ENCODE peak calls at places on chromosomes 6 and 20, in four cellular contexts. C, X, T and A are unnamed samples.

GRCh38 chr6:40674170-40674569 is 87.0 kb upstream of the LRFN2 start:
- DNase-seq in T (no peak), C (no peak), X (no peak), A (no peak)

GRCh38 chr6:7633361-7633760 is 43.4 kb downstream of the SNRNP48 start:
- DNase-seq in T (no peak), C (no peak), X (no peak), A (no peak)

GRCh38 chr20:62409935-62410741 is 3.1 kb upstream of the CABLES2 start:
- DNase-seq in C (peak), T (peak), X (peak), A (no peak)

GRCh38 chr20:52104546-52105044 is 87.0 kb downstream of the ZFP64 start:
- DNase-seq in X (no peak), C (peak), T (peak), A (no peak)

GRCh38 chr6:169162968-169163903 is 90.4 kb downstream of the THBS2 start:
- DNase-seq in C (peak), X (no peak), T (no peak), A (no peak)

GRCh38 chr6:2952557-2953095 is 18.7 kb downstream of the SERPINB6 start:
- DNase-seq in T (peak), X (peak), C (peak), A (peak)

GRCh38 chr6:169691260-169691659 is 10.6 kb downstream of the WDR27 start:
- DNase-seq in X (no peak), T (no peak), C (no peak), A (no peak)

GRCh38 chr20:16531485-16531884 is 41.8 kb downstream of the KIF16B start:
- DNase-seq in C (no peak), X (no peak), T (no peak), A (no peak)

GRCh38 chr6:79750806-79751205 is 119.7 kb downstream of the SH3BGRL2 start:
- DNase-seq in C (no peak), T (peak), X (no peak), A (no peak)

GRCh38 chr6:36095497-36096391 is 34.6 kb upstream of the MAPK13 start:
- DNase-seq in T (no peak), X (no peak), C (no peak), A (no peak)

GRCh38 chr6:45642331-45643126 is 264.8 kb upstream of the SUPT3H start:
- DNase-seq in X (no peak), T (no peak), C (no peak), A (no peak)

GRCh38 chr20:54208492-54209044 is 681 bp downstream of the PFDN4 start:
- DNase-seq in C (peak), X (no peak), T (peak), A (no peak)

GRCh38 chr6:52213127-52213526 is 27.0 kb downstream of the IL17A start:
- DNase-seq in X (no peak), C (no peak), T (no peak), A (no peak)

GRCh38 chr6:140062042-140063041 is 687.9 kb upstream of the CITED2 start:
- DNase-seq in X (peak), C (peak), T (no peak), A (no peak)

GRCh38 chr20:45892828-45893500 is 1.8 kb downstream of the CTSA start:
- DNase-seq in C (no peak), T (no peak), X (no peak), A (no peak)

GRCh38 chr20:63108247-63108646 is 101.5 kb upstream of the BHLHE23 start:
- DNase-seq in C (no peak), X (no peak), T (no peak), A (no peak)

GRCh38 chr6:132142768-132143167 is 191.6 kb upstream of the CCN2 start:
- DNase-seq in T (no peak), X (no peak), C (no peak), A (no peak)

GRCh38 chr6:118780728-118781127 is 113.2 kb upstream of the ASF1A start:
- DNase-seq in C (no peak), X (no peak), T (no peak), A (no peak)

GRCh38 chr6:81694214-81694613 is 58.3 kb downstream of the TENT5A start:
- DNase-seq in X (no peak), T (no peak), C (no peak), A (no peak)

GRCh38 chr20:64112691-64113443 is 5.5 kb upstream of the NPBWR2 start:
- DNase-seq in T (no peak), C (no peak), X (no peak), A (no peak)

GRCh38 chr6:170048615-170049256 is 242.1 kb downstream of the DLL1 start:
- DNase-seq in C (peak), X (peak), T (no peak), A (no peak)

GRCh38 chr6:5053038-5053437 is 32.1 kb upstream of the PPP1R3G start:
- DNase-seq in C (no peak), X (no peak), T (no peak), A (no peak)

GRCh38 chr6:25578538-25578937 is 73.5 kb upstream of the SCGN start:
- DNase-seq in T (no peak), X (no peak), C (no peak), A (no peak)

GRCh38 chr6:7389162-7389450 is 436 bp downstream of the CAGE1 start:
- DNase-seq in T (no peak), C (no peak), X (no peak), A (no peak)

GRCh38 chr6:122809671-122810070 is 20.6 kb downstream of the SMPDL3A start:
- DNase-seq in C (no peak), T (no peak), X (no peak), A (no peak)

GRCh38 chr6:66970373-66970772 is 1263.3 kb upstream of the EYS start:
- DNase-seq in T (no peak), X (no peak), C (peak), A (no peak)

GRCh38 chr6:13235339-13235738 is 93.0 kb downstream of the TBC1D7 start:
- DNase-seq in X (no peak), T (no peak), C (no peak), A (no peak)

GRCh38 chr20:21225215-21225947 is 77.8 kb upstream of the XRN2 start:
- DNase-seq in T (no peak), X (no peak), C (peak), A (no peak)

GRCh38 chr20:59518881-59519706 is 85.2 kb upstream of the PHACTR3 start:
- DNase-seq in T (peak), C (peak), X (no peak), A (peak)

GRCh38 chr6:89022747-89023289 is 57.7 kb upstream of the PNRC1 start:
- DNase-seq in X (no peak), T (no peak), C (peak), A (no peak)
- H3K27ac ChIP-seq in X (peak), T (no peak), C (no peak), A (no peak)

GRCh38 chr6:27650620-27651370 is 177.9 kb upstream of the ZNF184 start:
- DNase-seq in C (peak), T (peak), X (no peak), A (no peak)
- H3K27ac ChIP-seq in C (no peak), T (no peak), X (no peak), A (no peak)

GRCh38 chr6:154480144-154480639 is 30.3 kb downstream of the CNKSR3 start:
- DNase-seq in X (no peak), C (no peak), T (no peak), A (no peak)

GRCh38 chr6:154478691-154479090 is 31.8 kb downstream of the CNKSR3 start:
- DNase-seq in X (no peak), C (peak), T (no peak), A (no peak)

GRCh38 chr6:154481541-154482013 is 28.9 kb downstream of the CNKSR3 start:
- DNase-seq in C (no peak), X (no peak), T (no peak), A (no peak)

GRCh38 chr6:154478021-154478651 is 32.3 kb downstream of the CNKSR3 start:
- DNase-seq in C (no peak), X (no peak), T (no peak), A (no peak)

DNA sequence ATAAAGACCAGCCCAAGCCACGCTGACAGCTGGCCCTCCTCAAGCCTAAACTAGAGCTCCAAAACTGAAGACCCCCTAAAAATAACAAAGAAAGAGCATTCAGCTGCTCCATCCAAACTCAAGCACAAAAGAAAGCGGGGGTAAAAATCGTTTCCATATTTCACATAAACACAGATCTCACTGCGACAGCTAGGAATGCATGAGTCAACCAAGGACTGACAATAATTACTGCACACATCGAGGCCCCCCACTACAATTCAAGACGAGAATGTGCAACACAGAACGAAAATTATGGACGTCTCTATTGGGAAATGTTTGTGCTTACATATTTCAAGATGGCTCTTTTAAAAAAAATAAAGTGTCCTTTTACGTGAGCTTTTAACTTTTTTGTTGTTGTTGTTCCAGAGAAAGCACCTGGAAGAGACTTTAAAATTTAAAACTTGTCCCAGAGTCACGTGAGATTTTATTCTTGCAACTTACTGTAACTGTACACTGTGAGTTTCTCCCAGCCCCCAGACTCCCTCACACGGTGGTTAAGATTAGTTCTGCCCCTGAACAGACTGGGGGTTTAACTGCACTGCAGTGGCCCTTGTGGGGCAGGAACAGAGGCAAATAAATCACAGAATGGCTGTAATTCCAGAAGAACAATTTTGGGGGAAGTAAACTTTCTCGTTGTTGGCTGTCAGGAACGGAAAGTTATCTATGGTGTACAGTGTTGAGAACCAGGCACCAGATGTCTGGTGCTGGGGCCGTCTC is 30.9 kb downstream of the CNKSR3 start:
- DNase-seq in X (no peak), T (no peak), C (peak), A (no peak)
- H3K27ac ChIP-seq in X (peak), T (no peak), C (peak), A (no peak)

DNA sequence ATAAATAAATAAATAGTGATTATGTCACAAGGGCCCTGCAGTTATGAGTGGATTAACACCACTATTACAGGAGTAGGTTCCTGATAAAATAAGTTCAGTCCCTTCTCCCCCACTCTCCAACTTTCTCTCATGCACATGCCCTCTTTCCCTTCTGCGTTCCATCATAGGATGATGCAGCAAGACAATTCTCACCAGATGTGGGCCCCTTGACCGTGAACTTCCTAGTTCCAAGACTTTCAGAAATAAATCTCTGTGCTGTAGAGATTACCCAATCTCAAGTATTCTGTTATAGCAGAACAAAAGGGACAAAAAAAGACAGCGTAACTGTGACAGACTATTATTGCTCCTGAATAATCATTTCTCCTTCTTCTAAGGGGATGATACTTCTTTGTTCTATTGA is 33.8 kb upstream of the TMEM244 start:
- DNase-seq in C (no peak), X (no peak), T (no peak), A (no peak)
- H3K27ac ChIP-seq in C (no peak), X (no peak), T (no peak), A (no peak)